ENCODE peak calls at places on chromosomes 12 and 14, in five cellular contexts. F is heart right ventricle, U is Peyer's patch, N is right atrium auricular region, T is suprapubic skin. B is an unnamed sample.

GRCh38 chr12:78530065-78530765 is 334.4 kb upstream of the SYT1 start:
- DNase-seq in F (no peak), U (no peak), N (no peak), T (peak; percentile 41), B (no peak)

GRCh38 chr14:21096889-21097615 is 1.4 kb downstream of the ZNF219 start:
- DNase-seq in F (no peak), U (no peak), N (no peak), T (no peak), B (no peak)

GRCh38 chr14:23483216-23483854 is 13.8 kb downstream of the NGDN start:
- DNase-seq in F (no peak), U (no peak), N (no peak), T (no peak), B (no peak)

GRCh38 chr14:104688755-104689619 is at the start of gene INF2:
- DNase-seq in F (peak; percentile 60), U (peak; percentile 84), N (no peak), T (no peak), B (peak; percentile 66)

GRCh38 chr12:57846285-57846576 is 298 bp downstream of the CTDSP2 start:
- DNase-seq in F (no peak), U (no peak), N (no peak), T (no peak), B (no peak)

GRCh38 chr12:89357297-89357730 is 5.0 kb upstream of the DUSP6 start:
- DNase-seq in F (no peak), U (peak; percentile 70), N (no peak), T (no peak), B (no peak)

GRCh38 chr12:69897744-69898143 is 72.7 kb downstream of the MYRFL start:
- DNase-seq in F (peak; percentile 21), U (no peak), N (no peak), T (no peak), B (no peak)

GRCh38 chr12:12333407-12333831 is 16.6 kb downstream of the MANSC1 start:
- DNase-seq in F (no peak), U (peak; percentile 62), N (no peak), T (no peak), B (no peak)

GRCh38 chr12:89861086-89861485 is 152.4 kb upstream of the ATP2B1 start:
- DNase-seq in F (no peak), U (no peak), N (no peak), T (no peak), B (no peak)

GRCh38 chr12:52081263-52081733 is 1.8 kb downstream of the SMIM41 start:
- DNase-seq in F (no peak), U (peak; percentile 79), N (no peak), T (no peak), B (peak; percentile 61)

GRCh38 chr12:27333311-27334009 is 824 bp downstream of the BMAL2 start:
- DNase-seq in F (no peak), U (peak; percentile 61), N (no peak), T (no peak), B (peak; percentile 77)

GRCh38 chr14:38145142-38145541 is 62.6 kb upstream of the SSTR1 start:
- DNase-seq in F (no peak), U (no peak), N (no peak), T (no peak), B (no peak)

GRCh38 chr14:66709292-66709691 is 201.3 kb downstream of the GPHN start:
- DNase-seq in F (no peak), U (no peak), N (no peak), T (no peak), B (no peak)

GRCh38 chr14:91947196-91948184 is at the start of gene FBLN5:
- DNase-seq in F (peak; percentile 51), U (peak; percentile 66), N (peak; percentile 82), T (peak; percentile 82), B (no peak)

GRCh38 chr14:59004012-59004411 is 184.5 kb upstream of the DAAM1 start:
- DNase-seq in F (no peak), U (no peak), N (no peak), T (no peak), B (no peak)

GRCh38 chr12:87720967-87721366 is 308.2 kb downstream of the C12orf50 start:
- DNase-seq in F (no peak), U (no peak), N (no peak), T (no peak), B (no peak)

GRCh38 chr14:50040401-50040775 is 76.0 kb downstream of the VCPKMT start:
- DNase-seq in F (no peak), U (peak; percentile 79), N (no peak), T (no peak), B (no peak)

GRCh38 chr12:1131811-1132224 is 140.8 kb downstream of the ERC1 start:
- DNase-seq in F (no peak), U (no peak), N (no peak), T (no peak), B (no peak)

GRCh38 chr12:10718279-10718821 is 4.8 kb downstream of the YBX3 start:
- DNase-seq in F (no peak), U (no peak), N (no peak), T (no peak), B (no peak)

GRCh38 chr12:8946733-8947132 is 2.7 kb downstream of the M6PR start:
- DNase-seq in F (no peak), U (no peak), N (no peak), T (no peak), B (no peak)

GRCh38 chr12:111413442-111414086 is 7.8 kb downstream of the SH2B3 start:
- DNase-seq in F (peak; percentile 57), U (peak; percentile 77), N (no peak), T (no peak), B (no peak)

GRCh38 chr12:114405449-114406271 is at the start of gene TBX5:
- DNase-seq in F (peak; percentile 18), U (no peak), N (no peak), T (no peak), B (no peak)

GRCh38 chr14:56271988-56272387 is 153.8 kb downstream of the PELI2 start:
- DNase-seq in F (no peak), U (no peak), N (no peak), T (no peak), B (no peak)

GRCh38 chr12:123091756-123092155 is 59.1 kb downstream of the PITPNM2 start:
- DNase-seq in F (no peak), U (no peak), N (no peak), T (no peak), B (no peak)

GRCh38 chr12:3213171-3213570 is 136.0 kb downstream of the TSPAN9 start:
- DNase-seq in F (peak; percentile 69), U (no peak), N (no peak), T (no peak), B (no peak)

GRCh38 chr14:23177181-23177580 is 6.3 kb downstream of the SLC7A8 start:
- DNase-seq in F (no peak), U (no peak), N (no peak), T (no peak), B (no peak)

GRCh38 chr12:122116707-122117535 is 38.4 kb downstream of the MLXIP start:
- DNase-seq in F (no peak), U (no peak), N (no peak), T (no peak), B (no peak)

GRCh38 chr12:124213606-124214347 is 81.1 kb upstream of the RFLNA start:
- DNase-seq in F (no peak), U (no peak), N (no peak), T (no peak), B (no peak)

GRCh38 chr12:87311206-87311605 is 718.0 kb downstream of the C12orf50 start:
- DNase-seq in F (no peak), U (no peak), N (no peak), T (no peak), B (no peak)

GRCh38 chr14:96538663-96539317 is 36.6 kb downstream of the PAPOLA start:
- DNase-seq in F (no peak), U (no peak), N (no peak), T (no peak), B (no peak)

DNA sequence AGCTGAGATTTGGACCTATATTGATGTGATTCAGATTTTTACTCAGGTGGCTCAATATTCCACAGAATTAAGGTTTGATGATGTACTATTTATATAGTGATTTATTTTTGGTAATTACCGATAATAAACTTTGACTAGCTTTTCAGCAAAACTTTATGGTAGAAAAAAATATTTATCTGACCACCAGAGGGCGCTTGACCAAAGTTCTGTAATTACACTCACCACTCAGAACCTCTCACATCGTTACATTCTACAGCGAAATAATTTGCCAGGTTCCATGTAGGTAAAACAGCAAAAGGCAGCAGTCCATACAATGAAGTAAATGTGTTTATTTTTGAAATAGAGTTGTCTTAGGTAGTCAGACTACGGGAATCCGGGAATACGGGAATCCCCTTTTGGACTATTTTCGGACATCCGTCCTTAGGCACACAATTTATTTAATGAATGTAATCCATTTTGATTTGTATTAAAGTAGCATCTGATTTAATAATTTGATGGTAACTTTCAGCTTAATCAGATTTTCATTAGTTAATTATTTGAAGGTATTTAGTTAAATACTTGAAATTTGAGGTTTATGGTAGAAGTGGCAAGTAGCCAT is 143.0 kb upstream of the DDHD1 start:
- DNase-seq in F (peak; percentile 29), U (no peak), N (no peak), T (no peak), B (no peak)
- TF ChIP-seq CTCF in F (peak; percentile 57), U (peak; percentile 59), N (peak; percentile 83), T (peak; percentile 40), B (peak; percentile 49)

GRCh38 chr12:45966486-45966885 is 23.9 kb downstream of the SCAF11 start:
- DNase-seq in F (no peak), U (no peak), N (no peak), T (no peak), B (no peak)
- H3K27me3 ChIP-seq in F (no peaks in the 10 kb centered on the region), U (no peaks in the 10 kb centered on the region), N (no peaks in the 10 kb centered on the region), T (no peaks in the 10 kb centered on the region), B (no peaks in the 10 kb centered on the region)

GRCh38 chr14:71721791-71722190 is 210.4 kb upstream of the RGS6 start:
- DNase-seq in F (no peak), U (no peak), N (no peak), T (no peak), B (no peak)
- H3K36me3 ChIP-seq in F (no peaks in the 10 kb centered on the region), U (no peaks in the 10 kb centered on the region), N (peaks cover 9% of the 10 kb centered on the region), T (peaks cover 16% of the 10 kb centered on the region), B (peaks cover 3% of the 10 kb centered on the region)

GRCh38 chr12:96831346-96831745 is 75.7 kb upstream of the NEDD1 start:
- DNase-seq in F (no peak), U (no peak), N (no peak), T (no peak), B (no peak)

GRCh38 chr12:96829354-96829753 is 77.7 kb upstream of the NEDD1 start:
- DNase-seq in F (no peak), U (no peak), N (no peak), T (no peak), B (no peak)

GRCh38 chr12:96824838-96825236 is 82.2 kb upstream of the NEDD1 start:
- DNase-seq in F (no peak), U (no peak), N (no peak), T (no peak), B (no peak)

GRCh38 chr12:96824074-96824837 is 82.8 kb upstream of the NEDD1 start:
- DNase-seq in F (no peak), U (no peak), N (no peak), T (no peak), B (peak; percentile 4)

DNA sequence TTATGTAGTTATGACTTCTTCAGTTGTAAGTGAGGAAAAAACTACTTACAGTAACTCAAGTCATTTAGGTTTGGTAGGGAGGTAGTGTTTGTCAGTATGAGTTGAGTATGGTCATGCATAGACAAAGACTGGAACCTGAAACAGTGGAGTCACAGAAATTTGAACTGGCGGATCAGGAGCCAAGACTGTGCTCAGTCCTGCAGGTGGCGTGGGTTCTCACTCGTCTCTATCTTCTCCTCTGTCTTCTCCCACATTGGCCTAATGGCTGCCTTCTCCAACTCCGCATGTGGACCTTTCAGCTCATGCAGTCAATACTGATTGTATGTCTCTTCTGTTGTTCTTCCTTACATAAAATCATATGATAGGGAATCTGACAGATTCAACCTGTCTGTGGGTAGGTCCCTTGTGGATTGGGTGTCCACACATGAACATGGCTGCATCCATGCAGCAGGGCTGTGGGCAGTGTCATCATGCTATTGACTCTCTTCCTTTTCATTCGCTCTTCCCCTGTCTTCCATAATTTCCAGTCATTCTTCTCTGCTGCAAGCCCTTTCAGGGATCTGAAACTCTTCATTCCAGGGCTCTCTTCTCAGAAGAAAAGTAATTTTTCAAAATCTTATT is 78.8 kb upstream of the NEDD1 start:
- DNase-seq in F (no peak), U (no peak), N (no peak), T (no peak), B (no peak)
- TF ChIP-seq CTCF in F (no peak), U (no peak), N (no peak), T (no peak), B (no peak)